ENCODE peak calls at places on chromosomes 12 and 14, in nine cellular contexts. A, J, G, S, O, Y, L, P and W are unnamed samples.

GRCh38 chr12:106187155-106187789 is 48.5 kb upstream of the NUAK1 start:
- DNase-seq in A (no peak), J (no peak), G (no peak), S (no peak), O (no peak), Y (no peak), L (no peak), P (no peak), W (no peak)

GRCh38 chr12:46303039-46303666 is 34.3 kb upstream of the SLC38A1 start:
- DNase-seq in A (no peak), J (no peak), G (peak; percentile 41), S (peak; percentile 51), O (peak; percentile 68), Y (peak; percentile 21), L (peak; percentile 25), P (no peak), W (no peak)

GRCh38 chr12:12190087-12190809 is 76.6 kb downstream of the LRP6 start:
- DNase-seq in A (no peak), J (no peak), G (no peak), S (no peak), O (no peak), Y (no peak), L (no peak), P (no peak), W (no peak)

GRCh38 chr12:52977195-52977594 is 28.3 kb downstream of the KRT18 start:
- DNase-seq in A (no peak), J (no peak), G (no peak), S (no peak), O (no peak), Y (no peak), L (no peak), P (no peak), W (no peak)

GRCh38 chr14:100405752-100406455 is 82.8 kb downstream of the SLC25A47 start:
- DNase-seq in A (no peak), J (no peak), G (no peak), S (no peak), O (no peak), Y (no peak), L (no peak), P (no peak), W (no peak)

GRCh38 chr12:111780615-111781014 is 13.9 kb downstream of the ALDH2 start:
- DNase-seq in A (no peak), J (no peak), G (no peak), S (no peak), O (no peak), Y (no peak), L (no peak), P (no peak), W (no peak)

GRCh38 chr12:131617596-131618302 is 93.1 kb upstream of the SFSWAP start:
- DNase-seq in A (no peak), J (no peak), G (no peak), S (no peak), O (no peak), Y (no peak), L (no peak), P (no peak), W (no peak)

GRCh38 chr14:20564501-20564997 is 3.7 kb upstream of the RNASE9 start:
- DNase-seq in A (no peak), J (no peak), G (no peak), S (no peak), O (no peak), Y (no peak), L (no peak), P (no peak), W (no peak)

GRCh38 chr14:34981743-34982420 is 910 bp upstream of the SRP54 start:
- DNase-seq in A (no peak), J (no peak), G (peak; percentile 19), S (peak; percentile 58), O (no peak), Y (peak; percentile 32), L (peak; percentile 10), P (no peak), W (no peak)